ENCODE peak calls at places on chromosome 17, in eight cellular contexts. P, K, N, U, V, H, M and O are unnamed samples.

GRCh38 chr17:17641621-17642409 is 39.4 kb upstream of the RAI1 start:
- DNase-seq in P (peak), K (peak), N (peak), U (peak), V (peak), H (peak), M (peak), O (peak)

GRCh38 chr17:17495448-17496188 is 577 bp downstream of the RASD1 start:
- DNase-seq in P (peak), K (no peak), N (no peak), U (no peak), V (no peak), H (no peak), M (peak), O (peak)

GRCh38 chr17:1958134-1958881 is 66.8 kb downstream of the RTN4RL1 start:
- DNase-seq in P (no peak), K (peak), N (no peak), U (no peak), V (no peak), H (no peak), M (no peak), O (no peak)

GRCh38 chr17:72702136-72702735 is 390.3 kb downstream of the SLC39A11 start:
- DNase-seq in P (no peak), K (no peak), N (no peak), U (no peak), V (no peak), H (no peak), M (no peak), O (no peak)

GRCh38 chr17:82098169-82098938 is at the start of gene FASN:
- DNase-seq in P (peak), K (peak), N (peak), U (peak), V (peak), H (peak), M (peak), O (peak)

GRCh38 chr17:30309591-30309990 is 17.8 kb upstream of the BLMH start:
- DNase-seq in P (no peak), K (no peak), N (no peak), U (no peak), V (no peak), H (no peak), M (no peak), O (no peak)

GRCh38 chr17:73802314-73802713 is 158.1 kb upstream of the SDK2 start:
- DNase-seq in P (no peak), K (no peak), N (no peak), U (no peak), V (no peak), H (no peak), M (no peak), O (no peak)

GRCh38 chr17:57515662-57516211 is 229.4 kb downstream of the CCDC182 start:
- DNase-seq in P (no peak), K (no peak), N (peak), U (no peak), V (no peak), H (no peak), M (no peak), O (no peak)

GRCh38 chr17:55295411-55296170 is 30.8 kb downstream of the HLF start:
- DNase-seq in P (peak), K (no peak), N (peak), U (no peak), V (peak), H (peak), M (peak), O (no peak)

GRCh38 chr17:4409659-4410058 is 24.1 kb upstream of the SPNS3 start:
- DNase-seq in P (no peak), K (peak), N (no peak), U (no peak), V (no peak), H (no peak), M (no peak), O (no peak)

DNA sequence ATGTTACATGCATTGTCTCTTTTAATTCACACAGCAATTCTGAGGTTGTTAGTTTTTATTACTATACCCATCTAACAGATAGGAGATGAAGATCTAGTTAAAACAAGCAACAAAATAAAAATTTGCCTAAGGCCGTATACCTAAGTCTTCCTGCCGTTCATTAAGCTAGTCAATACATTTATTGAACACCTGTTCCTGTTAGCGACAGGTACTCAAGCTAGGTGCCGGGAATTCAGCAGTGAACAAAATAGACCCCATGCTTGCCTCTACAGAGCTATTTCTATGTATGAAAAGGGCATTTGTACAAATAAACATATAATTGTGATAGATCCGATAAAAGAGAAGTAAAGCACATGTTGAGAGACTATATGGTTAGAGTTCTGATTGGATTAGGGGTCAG is 3.4 kb upstream of the VPS53 start:
- DNase-seq in P (no peak), K (no peak), N (no peak), U (no peak), V (no peak), H (no peak), M (no peak), O (no peak)
- TF ChIP-seq CTCF in P (no peak), K (no peak), N (no peak), U (no peak), V (no peak), H (no peak), M (no peak), O (no peak)

GRCh38 chr17:70901870-70902269 is 732.5 kb downstream of the KCNJ2 start:
- DNase-seq in P (no peak), K (no peak), N (no peak), U (no peak), V (no peak), H (no peak), M (no peak), O (no peak)
- TF ChIP-seq CTCF in P (no peak), K (peak), N (peak), U (no peak), V (no peak), H (no peak), M (no peak), O (no peak)

GRCh38 chr17:19713462-19713861 is 2.9 kb downstream of the SLC47A2 start:
- DNase-seq in P (no peak), K (no peak), N (no peak), U (no peak), V (no peak), H (no peak), M (no peak), O (no peak)
- TF ChIP-seq CTCF in P (no peak), K (no peak), N (no peak), U (no peak), V (no peak), H (no peak), M (no peak), O (no peak)

DNA sequence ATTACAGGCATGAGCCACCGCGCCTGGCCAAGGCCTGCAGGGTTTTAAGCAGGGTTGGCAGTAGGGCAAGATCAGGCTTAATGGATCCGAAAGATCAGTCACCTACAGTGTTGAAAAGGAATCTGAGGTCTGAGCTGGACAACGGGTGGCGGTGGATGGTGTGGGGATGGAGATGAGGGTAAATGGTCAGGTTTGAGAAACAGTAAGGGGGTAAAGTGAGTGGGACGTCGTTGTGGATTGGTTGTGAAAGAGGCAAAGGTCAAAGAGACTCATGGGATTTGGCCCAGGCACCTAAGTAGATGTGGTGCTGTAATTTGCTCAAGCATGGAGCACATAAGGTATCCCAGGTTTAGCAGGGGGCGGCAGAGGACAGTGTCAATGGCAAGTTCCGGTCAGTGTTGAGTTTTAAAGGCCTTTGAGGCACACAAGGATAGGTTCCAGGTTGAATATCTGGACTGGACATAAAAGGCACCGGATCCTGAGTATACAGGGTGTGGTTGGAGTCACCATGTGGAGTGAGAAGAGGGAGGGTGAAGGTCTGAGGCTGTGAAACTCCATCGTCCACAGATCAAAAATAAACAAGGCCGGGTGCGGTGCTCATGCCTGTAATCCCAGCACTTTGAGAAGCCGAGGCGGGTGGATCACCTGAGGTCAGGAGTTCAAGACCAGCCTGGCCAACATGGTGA is 1.1 kb upstream of the SLC16A5 start:
- DNase-seq in P (no peak), K (no peak), N (no peak), U (no peak), V (peak), H (no peak), M (no peak), O (no peak)
- TF ChIP-seq CTCF in P (no peak), K (no peak), N (no peak), U (no peak), V (no peak), H (no peak), M (no peak), O (no peak)

GRCh38 chr17:7324438-7324779 is 4.7 kb downstream of the NEURL4 start:
- DNase-seq in P (no peak), K (no peak), N (no peak), U (no peak), V (no peak), H (no peak), M (no peak), O (no peak)
- TF ChIP-seq CTCF in P (no peak), K (no peak), N (no peak), U (no peak), V (no peak), H (no peak), M (no peak), O (no peak)

GRCh38 chr17:19495828-19496227 is 37.8 kb upstream of the SLC47A1 start:
- DNase-seq in P (no peak), K (no peak), N (peak), U (no peak), V (no peak), H (no peak), M (no peak), O (no peak)
- TF ChIP-seq CTCF in P (no peak), K (no peak), N (no peak), U (no peak), V (no peak), H (no peak), M (no peak), O (no peak)

GRCh38 chr17:48552453-48553189 is 7.7 kb upstream of the HOXB2 start:
- DNase-seq in P (no peak), K (no peak), N (no peak), U (no peak), V (no peak), H (no peak), M (no peak), O (no peak)
- TF ChIP-seq CTCF in P (no peak), K (no peak), N (no peak), U (no peak), V (no peak), H (no peak), M (no peak), O (no peak)

GRCh38 chr17:43879723-43880419 is 27.5 kb downstream of the MPP2 start:
- DNase-seq in P (no peak), K (no peak), N (no peak), U (no peak), V (no peak), H (no peak), M (no peak), O (peak)
- TF ChIP-seq CTCF in P (no peak), K (no peak), N (no peak), U (no peak), V (no peak), H (no peak), M (no peak), O (no peak)